ENCODE peak calls at places on chromosomes 5 and 9, in six cellular contexts. I, K, D, N, X and G are unnamed samples.

GRCh38 chr9:113589890-113590289 is 126.4 kb downstream of the RGS3 start:
- DNase-seq in I (no peak), K (peak), D (no peak), N (no peak), X (peak), G (no peak)

GRCh38 chr5:31853398-31854135 is 214.6 kb downstream of the PDZD2 start:
- DNase-seq in I (no peak), K (no peak), D (no peak), N (no peak), X (no peak), G (no peak)

GRCh38 chr5:68891718-68892117 is 202.1 kb upstream of the SLC30A5 start:
- DNase-seq in I (no peak), K (no peak), D (no peak), N (peak), X (no peak), G (no peak)

GRCh38 chr9:79661926-79662552 is 90.3 kb downstream of the TLE4 start:
- DNase-seq in I (no peak), K (no peak), D (peak), N (no peak), X (no peak), G (no peak)

GRCh38 chr9:136859821-136860269 is 6.3 kb downstream of the EDF1 start:
- DNase-seq in I (no peak), K (no peak), D (no peak), N (no peak), X (no peak), G (no peak)

GRCh38 chr9:109448223-109448622 is 49.9 kb downstream of the PTPN3 start:
- DNase-seq in I (no peak), K (peak), D (no peak), N (no peak), X (peak), G (no peak)

GRCh38 chr5:61051267-61051666 is 106.3 kb downstream of the NDUFAF2 start:
- DNase-seq in I (no peak), K (peak), D (no peak), N (no peak), X (peak), G (no peak)

GRCh38 chr9:37037744-37038640 is 3.9 kb upstream of the PAX5 start:
- DNase-seq in I (no peak), K (no peak), D (no peak), N (no peak), X (no peak), G (no peak)

GRCh38 chr5:32790411-32790951 is 79.4 kb downstream of the NPR3 start:
- DNase-seq in I (no peak), K (peak), D (no peak), N (no peak), X (peak), G (no peak)

GRCh38 chr5:97778451-97778850 is 595.4 kb upstream of the RIOK2 start:
- DNase-seq in I (no peak), K (peak), D (no peak), N (no peak), X (peak), G (no peak)

GRCh38 chr9:19465571-19466267 is 56.9 kb downstream of the ACER2 start:
- DNase-seq in I (no peak), K (no peak), D (no peak), N (no peak), X (no peak), G (no peak)

GRCh38 chr5:169980418-169981053 is at the start of gene INSYN2B:
- DNase-seq in I (peak), K (peak), D (peak), N (peak), X (peak), G (peak)